ENCODE peak calls at places on chromosomes 12 and 14, in eight cellular contexts. R is IMR-90, K is ascending aorta, O is WTC11, C is cardiac fibroblast, P is astrocyte of the hippocampus, A is COR-L47, X is NCI-H774. V is an unnamed sample.

GRCh38 chr14:38201137-38201828 is 6.4 kb upstream of the SSTR1 start:
- DNase-seq in R (no peak), K (no peak), O (no peak), C (no peak), P (no peak), A (no peak), X (no peak), V (no peak)

GRCh38 chr12:26118356-26118755 is 6.5 kb downstream of the BHLHE41 start:
- DNase-seq in R (no peak), K (no peak), O (no peak), C (no peak), P (no peak), A (no peak), X (no peak), V (no peak)

GRCh38 chr14:104998801-104999200 is 13.2 kb downstream of the CLBA1 start:
- DNase-seq in R (no peak), K (no peak), O (no peak), C (no peak), P (no peak), A (no peak), X (no peak), V (no peak)

GRCh38 chr12:92619730-92620684 is 82.8 kb upstream of the PLEKHG7 start:
- DNase-seq in R (no peak), K (no peak), O (no peak), C (peak; percentile 54), P (peak; percentile 41), A (no peak), X (no peak), V (peak; percentile 61)

GRCh38 chr14:103109789-103110415 is 13.4 kb upstream of the TNFAIP2 start:
- DNase-seq in R (peak; percentile 90), K (no peak), O (no peak), C (peak; percentile 81), P (peak; percentile 85), A (no peak), X (no peak), V (no peak)

GRCh38 chr14:68191567-68192321 is 372.2 kb downstream of the RAD51B start:
- DNase-seq in R (peak; percentile 37), K (no peak), O (no peak), C (peak; percentile 58), P (no peak), A (no peak), X (no peak), V (no peak)

GRCh38 chr12:40010899-40011774 is 94.7 kb downstream of the SLC2A13 start:
- DNase-seq in R (peak; percentile 72), K (peak; percentile 77), O (peak; percentile 48), C (peak; percentile 90), P (peak; percentile 69), A (peak; percentile 73), X (peak; percentile 77), V (peak; percentile 69)

GRCh38 chr14:29749327-29749726 is 178.3 kb downstream of the PRKD1 start:
- DNase-seq in R (peak; percentile 83), K (no peak), O (no peak), C (peak; percentile 81), P (peak; percentile 56), A (no peak), X (no peak), V (peak; percentile 15)

GRCh38 chr12:98696036-98696646 is 51.1 kb downstream of the APAF1 start:
- DNase-seq in R (peak; percentile 9), K (no peak), O (peak; percentile 19), C (no peak), P (no peak), A (no peak), X (no peak), V (no peak)

GRCh38 chr12:13103391-13104033 is at the start of gene GSG1:
- DNase-seq in R (peak; percentile 44), K (no peak), O (no peak), C (peak; percentile 62), P (no peak), A (no peak), X (no peak), V (peak; percentile 35)

GRCh38 chr14:54627718-54628345 is 60.9 kb downstream of the SAMD4A start:
- DNase-seq in R (peak; percentile 69), K (peak; percentile 84), O (no peak), C (peak; percentile 77), P (peak; percentile 67), A (no peak), X (no peak), V (peak; percentile 73)

GRCh38 chr12:13205809-13206559 is 9.5 kb downstream of the EMP1 start:
- DNase-seq in R (peak; percentile 99), K (no peak), O (no peak), C (peak; percentile 99), P (peak; percentile 96), A (no peak), X (no peak), V (peak; percentile 93)

GRCh38 chr12:122148657-122149056 is 25.4 kb downstream of the IL31 start:
- DNase-seq in R (peak; percentile 86), K (no peak), O (no peak), C (peak; percentile 57), P (no peak), A (no peak), X (no peak), V (peak; percentile 29)

GRCh38 chr12:120234643-120235368 is 30.7 kb downstream of the PXN start:
- DNase-seq in R (peak; percentile 97), K (peak; percentile 95), O (peak; percentile 36), C (peak; percentile 99), P (peak; percentile 95), A (peak; percentile 35), X (peak; percentile 14), V (peak; percentile 97)

GRCh38 chr14:75292016-75292646 is 13.5 kb downstream of the FOS start:
- DNase-seq in R (no peak), K (peak; percentile 62), O (no peak), C (no peak), P (no peak), A (no peak), X (no peak), V (no peak)

GRCh38 chr12:5888816-5889315 is 56.2 kb downstream of the ANO2 start:
- DNase-seq in R (no peak), K (no peak), O (no peak), C (no peak), P (no peak), A (no peak), X (no peak), V (no peak)

GRCh38 chr12:64682572-64683277 is 72.4 kb downstream of the RASSF3 start:
- DNase-seq in R (peak; percentile 93), K (peak; percentile 80), O (no peak), C (peak; percentile 79), P (peak; percentile 61), A (peak; percentile 83), X (peak; percentile 56), V (peak; percentile 50)

GRCh38 chr14:93939304-93940229 is 12.4 kb downstream of the FAM181A start:
- DNase-seq in R (peak; percentile 67), K (peak; percentile 91), O (peak; percentile 93), C (peak; percentile 69), P (peak; percentile 89), A (peak; percentile 81), X (peak; percentile 87), V (peak; percentile 45)

GRCh38 chr12:57239587-57240068 is 10.1 kb downstream of the SHMT2 start:
- DNase-seq in R (no peak), K (no peak), O (no peak), C (no peak), P (no peak), A (no peak), X (no peak), V (no peak)

GRCh38 chr12:32039917-32040575 is 66.6 kb upstream of the BICD1 start:
- DNase-seq in R (no peak), K (no peak), O (no peak), C (no peak), P (no peak), A (no peak), X (no peak), V (no peak)

GRCh38 chr14:20327005-20327869 is 5.8 kb downstream of the CCNB1IP1 start:
- DNase-seq in R (peak; percentile 72), K (no peak), O (no peak), C (peak; percentile 84), P (peak; percentile 74), A (peak; percentile 49), X (peak; percentile 58), V (peak; percentile 56)

GRCh38 chr14:103543140-103543539 is 14.1 kb downstream of the TRMT61A start:
- DNase-seq in R (no peak), K (no peak), O (no peak), C (no peak), P (no peak), A (no peak), X (no peak), V (no peak)

GRCh38 chr12:76123301-76124212 is 39.1 kb upstream of the NAP1L1 start:
- DNase-seq in R (peak; percentile 64), K (no peak), O (no peak), C (peak; percentile 76), P (peak; percentile 29), A (no peak), X (no peak), V (peak; percentile 15)

GRCh38 chr12:68368332-68368731 is 36.2 kb upstream of the MDM1 start:
- DNase-seq in R (no peak), K (no peak), O (no peak), C (peak; percentile 71), P (no peak), A (no peak), X (no peak), V (peak; percentile 22)

GRCh38 chr14:64844272-64844671 is 35.4 kb downstream of the SPTB start:
- DNase-seq in R (no peak), K (no peak), O (no peak), C (no peak), P (no peak), A (no peak), X (no peak), V (no peak)